ENCODE peak calls at places on chromosomes 7 and 10, in six cellular contexts. R, Z, A, D, C and B are unnamed samples.

GRCh38 chr7:123624527-123625183 is 23.0 kb downstream of the ASB15 start:
- DNase-seq in R (no peak), Z (no peak), A (peak; percentile 66), D (no peak), C (no peak), B (peak; percentile 49)

GRCh38 chr7:108045154-108045553 is 42.2 kb upstream of the LAMB1 start:
- DNase-seq in R (no peak), Z (no peak), A (no peak), D (no peak), C (no peak), B (no peak)

GRCh38 chr10:103663802-103664201 is 170.3 kb downstream of the NEURL1 start:
- DNase-seq in R (peak; percentile 71), Z (no peak), A (peak; percentile 70), D (peak; percentile 63), C (peak; percentile 57), B (peak; percentile 87)

GRCh38 chr10:133441780-133442179 is 12.0 kb upstream of the SCART1 start:
- DNase-seq in R (peak; percentile 49), Z (no peak), A (peak; percentile 21), D (no peak), C (no peak), B (no peak)

GRCh38 chr10:85851300-85851699 is 515.3 kb downstream of the GRID1 start:
- DNase-seq in R (no peak), Z (no peak), A (no peak), D (no peak), C (no peak), B (no peak)

GRCh38 chr10:63464402-63465292 is 1.1 kb downstream of the JMJD1C start:
- DNase-seq in R (no peak), Z (peak; percentile 38), A (no peak), D (no peak), C (no peak), B (no peak)

GRCh38 chr7:34900891-34901493 is 136.3 kb downstream of the DPY19L1 start:
- DNase-seq in R (no peak), Z (no peak), A (no peak), D (no peak), C (peak; percentile 20), B (no peak)

GRCh38 chr7:44489955-44490350 is 505 bp downstream of the NUDCD3 start:
- DNase-seq in R (no peak), Z (no peak), A (peak; percentile 25), D (peak; percentile 21), C (no peak), B (no peak)

GRCh38 chr7:22885824-22886255 is 63.2 kb upstream of the TOMM7 start:
- DNase-seq in R (no peak), Z (no peak), A (no peak), D (no peak), C (no peak), B (no peak)

GRCh38 chr10:97139651-97140283 is 46.0 kb downstream of the SLIT1 start:
- DNase-seq in R (no peak), Z (no peak), A (no peak), D (no peak), C (no peak), B (no peak)

GRCh38 chr7:97130417-97131139 is 13.1 kb downstream of the SDHAF3 start:
- DNase-seq in R (no peak), Z (no peak), A (no peak), D (no peak), C (no peak), B (no peak)

GRCh38 chr10:101506829-101507228 is 81.2 kb downstream of the POLL start:
- DNase-seq in R (no peak), Z (no peak), A (no peak), D (no peak), C (no peak), B (no peak)
- TF ChIP-seq POLR2A in R (no peak), Z (no peak), A (no peak), D (no peak), C (no peak), B (no peak)

GRCh38 chr10:14350006-14350405 is 19.3 kb upstream of the FRMD4A start:
- DNase-seq in R (no peak), Z (no peak), A (no peak), D (no peak), C (no peak), B (no peak)
- H3K4me1 ChIP-seq in R (no peaks in the 10 kb centered on the region), Z (no peaks in the 10 kb centered on the region), A (no peaks in the 10 kb centered on the region), D (no peaks in the 10 kb centered on the region), C (no peaks in the 10 kb centered on the region), B (no peaks in the 10 kb centered on the region)

DNA sequence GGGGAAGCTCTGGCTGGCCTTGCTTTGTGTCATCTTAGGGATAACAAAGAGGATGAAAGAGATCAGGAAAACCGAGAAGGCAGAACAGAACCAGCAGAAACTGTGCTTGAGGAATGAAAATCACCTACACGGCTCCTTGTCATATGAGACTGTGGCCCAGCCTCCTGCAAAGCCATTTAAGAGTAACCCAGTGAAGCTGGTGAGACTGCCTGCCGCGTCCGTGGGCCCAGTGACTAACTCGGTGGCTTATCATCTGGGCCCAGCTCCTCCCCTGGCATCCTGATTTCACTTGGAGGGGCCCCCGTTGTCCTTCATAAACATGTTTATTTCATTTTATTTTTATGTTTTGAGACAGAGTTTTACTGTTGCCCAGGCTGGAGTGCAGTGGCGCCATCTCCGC is 30.7 kb downstream of the HTRA1 start:
- DNase-seq in R (no peak), Z (no peak), A (no peak), D (no peak), C (no peak), B (no peak)
- TF ChIP-seq CTCF in R (no peak), Z (no peak), A (no peak), D (no peak), C (no peak), B (no peak)

DNA sequence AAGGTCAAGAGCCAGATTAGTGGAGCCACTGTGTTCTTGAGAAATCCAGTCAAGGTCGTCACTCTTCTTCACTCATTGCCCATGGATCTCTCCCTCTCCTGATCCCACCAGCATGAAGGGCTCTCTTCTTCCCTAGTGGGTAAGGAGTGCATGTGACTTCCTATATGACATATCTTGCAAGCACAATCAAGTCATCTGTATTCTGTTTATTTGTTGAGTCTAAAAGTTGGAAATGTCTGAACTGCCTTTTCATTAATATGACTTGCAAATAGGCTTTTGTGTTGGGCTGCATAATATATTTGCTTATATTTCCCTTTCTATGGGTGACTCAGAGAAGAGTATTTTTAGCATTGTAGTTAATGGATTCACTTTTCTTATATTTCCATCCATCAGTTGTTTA is 313.7 kb upstream of the KMT2E start:
- DNase-seq in R (no peak), Z (no peak), A (no peak), D (no peak), C (no peak), B (no peak)
- TF ChIP-seq POLR2A in R (no peak), Z (no peak), A (no peak), D (no peak), C (no peak), B (no peak)

GRCh38 chr10:95560288-95561199 is 627 bp downstream of the SORBS1 start:
- DNase-seq in R (peak; percentile 87), Z (peak; percentile 59), A (peak; percentile 56), D (peak; percentile 56), C (peak; percentile 58), B (no peak)

GRCh38 chr10:95556994-95557767 is 4.0 kb downstream of the SORBS1 start:
- DNase-seq in R (no peak), Z (no peak), A (no peak), D (no peak), C (no peak), B (no peak)

GRCh38 chr10:95558593-95559320 is 2.4 kb downstream of the SORBS1 start:
- DNase-seq in R (no peak), Z (peak; percentile 20), A (no peak), D (no peak), C (no peak), B (no peak)

GRCh38 chr10:95561200-95562177 is at the start of gene SORBS1:
- DNase-seq in R (peak; percentile 98), Z (peak; percentile 97), A (peak; percentile 98), D (peak; percentile 97), C (peak; percentile 97), B (peak; percentile 97)

DNA sequence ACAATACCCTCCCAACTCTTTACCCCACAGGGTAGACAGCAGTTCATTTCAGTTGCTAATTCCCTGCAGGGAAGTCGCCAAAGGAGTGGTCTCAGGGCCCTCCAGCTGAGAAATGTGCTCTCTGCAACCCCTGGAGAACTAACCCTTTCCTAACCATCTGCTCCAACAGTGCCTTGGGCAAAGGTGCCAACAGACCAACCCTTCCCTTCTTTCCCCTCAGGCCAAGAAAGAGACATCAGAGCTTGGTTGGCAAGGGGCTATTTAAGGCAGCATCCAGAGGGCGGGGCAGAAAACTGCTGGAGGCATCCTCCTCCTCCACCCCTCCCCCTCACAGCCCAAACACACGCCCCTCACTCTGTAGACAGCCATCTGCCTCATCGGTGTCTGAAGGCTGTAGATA is 1.7 kb downstream of the SORBS1 start:
- DNase-seq in R (no peak), Z (peak; percentile 40), A (no peak), D (no peak), C (peak; percentile 46), B (no peak)
- H3K4me1 ChIP-seq in R (peaks cover 4% of the 10 kb centered on the region), Z (no peaks in the 10 kb centered on the region), A (peaks cover 56% of the 10 kb centered on the region), D (no peaks in the 10 kb centered on the region), C (peaks cover 50% of the 10 kb centered on the region), B (peaks cover 30% of the 10 kb centered on the region)

GRCh38 chr7:122217125-122217524 is 73.1 kb upstream of the AASS start:
- DNase-seq in R (no peak), Z (no peak), A (no peak), D (no peak), C (no peak), B (no peak)

DNA sequence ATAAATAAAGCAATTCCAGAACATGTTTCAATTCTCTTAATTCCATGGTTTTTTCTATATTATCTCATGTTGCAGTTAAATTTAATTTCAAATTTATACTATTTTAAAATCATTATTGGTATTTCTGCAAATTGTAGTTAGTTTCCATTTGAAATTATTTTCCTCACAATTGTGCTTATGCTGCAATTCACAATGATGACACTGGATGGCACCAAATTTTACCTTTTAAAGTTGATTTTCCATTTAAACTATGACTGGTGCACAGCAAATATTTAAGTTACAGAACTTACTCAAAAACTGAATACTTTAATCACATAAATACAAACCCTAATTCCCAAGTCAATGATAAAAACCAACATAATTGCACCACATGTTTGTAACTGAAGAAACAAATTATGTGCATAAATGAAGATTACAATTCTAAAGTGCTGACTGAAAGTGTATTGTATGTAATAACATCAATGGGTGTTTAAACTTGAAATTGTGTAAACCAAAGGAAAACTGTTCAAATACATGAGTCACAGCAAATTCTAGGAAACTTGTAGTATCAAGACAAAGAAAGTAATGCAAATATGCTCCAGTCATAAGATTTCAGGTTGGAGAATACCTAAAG is 75.3 kb upstream of the AASS start:
- DNase-seq in R (no peak), Z (no peak), A (no peak), D (no peak), C (no peak), B (no peak)
- TF ChIP-seq CTCF in R (no peak), Z (peak; percentile 58), A (peak; percentile 45), D (peak; percentile 72), C (peak; percentile 61), B (no peak)